ENCODE peak calls at places on chromosomes 4 and X, in six cellular contexts. K is C1 segment of cervical spinal cord; M is activated CD4-positive, alpha-beta memory T cell treated with anti-CD3 and anti-CD28 coated beads, Interleukin-2, amount 10 ng/mL, durations not matched to agents 7 days and 5 days; I is GM12864; H is neural crest cell; B is MG63. C is an unnamed sample.

GRCh38 chr4:117560329-117560728 is 474.0 kb upstream of the NDST3 start:
- DNase-seq in B (no peak), H (no peak), K (no peak), I (no peak), M (no peak), C (no peak)

GRCh38 chr4:139754913-139755312 is 89.3 kb downstream of the MGST2 start:
- DNase-seq in M (no peak), H (no peak), B (no peak), K (no peak), I (no peak), C (no peak)

GRCh38 chr4:174553828-174554227 is 31.5 kb upstream of the HPGD start:
- DNase-seq in B (peak), K (no peak), I (no peak), H (no peak), M (no peak), C (no peak)

GRCh38 chr4:49221209-49221608 is 235.1 kb downstream of the CWH43 start:
- DNase-seq in M (no peak), H (no peak), B (no peak), K (no peak), I (no peak), C (no peak)

GRCh38 chrX:77446840-77447239 is 349 bp upstream of the FGF16 start:
- DNase-seq in B (no peak), K (no peak), M (no peak), H (no peak), I (no peak), C (no peak)

GRCh38 chr4:7384929-7385890 is 49.5 kb downstream of the PSAPL1 start:
- DNase-seq in B (no peak), H (no peak), M (peak), K (no peak), I (no peak), C (no peak)

GRCh38 chr4:47525154-47525819 is 40.2 kb downstream of the ATP10D start:
- DNase-seq in H (no peak), I (no peak), M (no peak), K (no peak), B (peak), C (no peak)

GRCh38 chr4:124044867-124045266 is 648.3 kb downstream of the SPRY1 start:
- DNase-seq in K (no peak), I (no peak), M (no peak), H (no peak), B (no peak), C (no peak)

GRCh38 chrX:67619253-67619652 is 75.4 kb downstream of the AR start:
- DNase-seq in I (no peak), K (no peak), M (no peak), H (no peak), B (peak), C (peak)

GRCh38 chr4:31360786-31361185 is 640.6 kb downstream of the PCDH7 start:
- DNase-seq in M (no peak), B (no peak), I (no peak), K (no peak), H (no peak), C (no peak)

GRCh38 chr4:154332681-154333421 is 158.7 kb downstream of the DCHS2 start:
- DNase-seq in B (peak), I (no peak), H (no peak), K (no peak), M (peak), C (no peak)

GRCh38 chrX:12956704-12957541 is 18.0 kb upstream of the TMSB4X start:
- DNase-seq in M (peak), K (no peak), I (no peak), H (no peak), B (no peak), C (no peak)

GRCh38 chr4:82346126-82346525 is 27.7 kb downstream of the HNRNPD start:
- DNase-seq in I (no peak), K (no peak), B (no peak), M (no peak), H (no peak), C (no peak)

C was measured in T1000.